ENCODE peak calls at places on chromosomes 13 and 19, in seven cellular contexts. N is H9, V is mesendoderm, T is IMR-90, R is neuronal stem cell, H is H1, J is trophoblast cell. F is an unnamed sample. For H3K4me1, the result is how much of the 10 kb centered on the place peaks cover.

GRCh38 chr13:22517544-22517943 is 663.2 kb upstream of the SGCG start:
- DNase-seq in N (no peak), V (peak), T (no peak), R (no peak), H (no peak), J (no peak), F (peak)

GRCh38 chr13:104976964-104977363 is 1558.5 kb downstream of the EFNB2 start:
- DNase-seq in N (no peak), V (no peak), T (no peak), R (no peak), H (no peak), J (no peak), F (no peak)

GRCh38 chr13:99367663-99368448 is 60.7 kb upstream of the GPR183 start:
- DNase-seq in N (no peak), V (peak), T (no peak), R (no peak), H (no peak), J (no peak), F (no peak)

GRCh38 chr19:18271433-18271841 is 2.8 kb downstream of the IQCN start:
- DNase-seq in N (no peak), V (no peak), T (no peak), R (no peak), H (no peak), J (peak), F (peak)

GRCh38 chr13:100040196-100040595 is 48.7 kb upstream of the PCCA start:
- DNase-seq in N (no peak), V (no peak), T (no peak), R (no peak), H (no peak), J (no peak), F (no peak)

GRCh38 chr13:102548811-102549210 is 48.0 kb upstream of the TPP2 start:
- DNase-seq in N (no peak), V (no peak), T (no peak), R (no peak), H (no peak), J (no peak), F (no peak)

GRCh38 chr19:2114218-2114617 is 17.5 kb downstream of the IZUMO4 start:
- DNase-seq in N (no peak), V (no peak), T (no peak), R (no peak), H (no peak), J (no peak), F (no peak)

GRCh38 chr13:107138468-107138867 is 570.5 kb upstream of the ARGLU1 start:
- DNase-seq in N (no peak), V (peak), T (no peak), R (no peak), H (no peak), J (no peak), F (no peak)

GRCh38 chr19:13149628-13150186 is 468 bp downstream of the STX10 start:
- DNase-seq in N (peak), V (no peak), T (no peak), R (peak), H (no peak), J (peak), F (peak)

GRCh38 chr13:109719962-109720646 is 66.3 kb downstream of the IRS2 start:
- DNase-seq in N (no peak), V (no peak), T (no peak), R (no peak), H (no peak), J (no peak), F (no peak)
- H3K4me1 ChIP-seq in N (under half), V (under half), T (under half), R (under half), H (under half), J (under half), F (under half)

GRCh38 chr13:29855784-29856183 is 5.4 kb upstream of the UBL3 start:
- DNase-seq in N (no peak), V (no peak), T (no peak), R (no peak), H (no peak), J (no peak), F (no peak)
- H2BK5ac ChIP-seq in N (no peak), V (no peak), T (no peak), R (no peak), H (no peak), J (peak), F (no peak)

GRCh38 chr19:51366050-51366998 is at the start of gene ETFB:
- DNase-seq in N (peak), V (peak), T (peak), R (peak), H (peak), J (peak), F (peak)

GRCh38 chr19:51366999-51367564 is 894 bp upstream of the ETFB start:
- DNase-seq in N (no peak), V (no peak), T (no peak), R (no peak), H (no peak), J (peak), F (no peak)

GRCh38 chr19:51364200-51365106 is 1.7 kb downstream of the ETFB start:
- DNase-seq in N (no peak), V (no peak), T (no peak), R (no peak), H (no peak), J (no peak), F (peak)

GRCh38 chr19:51367565-51368365 is 1.0 kb downstream of the CLDND2 start:
- DNase-seq in N (peak), V (peak), T (peak), R (peak), H (peak), J (peak), F (peak)

DNA sequence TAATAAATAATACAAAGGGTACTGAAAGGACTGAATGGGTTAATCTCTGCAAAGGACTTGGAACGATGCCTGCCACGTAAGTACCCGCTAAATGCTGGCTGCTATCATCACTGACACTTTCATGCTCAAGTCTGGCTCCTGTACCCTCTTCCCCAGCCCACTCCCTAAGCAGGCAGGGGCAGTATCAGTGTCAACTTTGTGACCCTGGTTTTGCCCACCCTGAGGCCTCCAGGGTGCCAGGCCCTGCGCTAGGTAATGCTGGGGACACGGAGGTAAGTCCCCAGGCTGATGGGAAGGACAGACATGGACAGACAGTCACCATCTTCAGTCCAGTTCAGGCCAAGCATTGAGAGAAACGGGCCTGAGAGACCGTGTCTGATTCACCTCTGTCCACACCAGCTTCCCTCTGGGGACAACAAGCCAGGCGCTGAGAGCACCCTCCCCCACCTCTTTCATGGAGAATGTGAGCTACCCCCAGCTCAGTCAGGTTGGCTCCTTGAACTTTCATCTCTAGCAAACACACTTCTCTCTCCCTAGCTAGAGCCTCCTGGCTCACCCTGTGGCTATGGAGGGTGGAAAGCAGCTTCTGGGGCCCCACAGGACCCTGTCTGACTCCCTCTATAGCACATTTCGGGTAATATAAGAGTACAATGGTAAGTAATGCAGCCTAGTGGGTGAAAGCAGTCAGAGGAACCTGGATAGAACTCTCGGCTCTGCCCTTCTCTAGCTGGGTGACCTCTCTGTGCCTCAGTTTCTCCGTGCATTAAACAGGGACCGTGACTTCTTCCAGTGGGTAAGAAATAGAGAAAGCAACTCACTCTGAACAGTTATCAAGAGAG is 758 bp downstream of the ETFB start:
- DNase-seq in N (no peak), V (no peak), T (peak), R (no peak), H (no peak), J (peak), F (peak)
- H2AK5ac ChIP-seq in N (no peak), V (no peak), T (peak), R (peak), H (no peak), J (peak), F (peak)

GRCh38 chr19:8578642-8579265 is 1.5 kb upstream of the MYO1F start:
- DNase-seq in N (peak), V (peak), T (peak), R (peak), H (peak), J (peak), F (peak)

GRCh38 chr19:8576273-8576993 is 809 bp downstream of the MYO1F start:
- DNase-seq in N (no peak), V (no peak), T (no peak), R (no peak), H (no peak), J (peak), F (no peak)

GRCh38 chr19:8577247-8577646 is at the start of gene MYO1F:
- DNase-seq in N (no peak), V (no peak), T (no peak), R (no peak), H (no peak), J (no peak), F (no peak)

GRCh38 chr19:8575467-8575997 is 1.7 kb downstream of the MYO1F start:
- DNase-seq in N (peak), V (peak), T (peak), R (no peak), H (no peak), J (peak), F (no peak)

DNA sequence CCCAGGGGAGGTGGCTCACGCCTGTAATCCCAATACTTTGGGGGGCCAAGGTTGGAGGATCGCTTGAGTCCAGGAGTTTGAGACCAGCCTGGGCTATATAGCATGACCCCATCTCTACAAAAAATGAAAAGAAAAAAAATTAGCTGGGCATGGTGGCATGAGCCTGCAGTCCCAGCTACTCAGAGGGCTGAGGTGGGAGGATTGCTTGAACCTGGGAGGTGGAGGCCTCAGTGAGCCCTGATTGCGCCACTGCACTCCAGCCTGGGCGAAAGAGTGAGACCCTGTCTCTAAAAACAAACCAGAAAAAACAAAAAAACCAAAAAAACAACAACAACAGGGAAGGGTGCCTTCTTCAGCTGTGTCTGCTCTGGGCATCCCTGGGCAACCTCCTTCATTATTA is 499 bp upstream of the MYO1F start:
- DNase-seq in N (no peak), V (no peak), T (no peak), R (no peak), H (no peak), J (no peak), F (no peak)
- H3K4me1 ChIP-seq in N (under half), V (under half), T (under half), R (under half), H (under half), J (under half), F (under half)

GRCh38 chr19:10678813-10679212 is 22.4 kb upstream of the QTRT1 start:
- DNase-seq in N (no peak), V (no peak), T (no peak), R (no peak), H (no peak), J (no peak), F (no peak)

GRCh38 chr19:10677796-10678195 is 23.4 kb upstream of the QTRT1 start:
- DNase-seq in N (no peak), V (no peak), T (no peak), R (no peak), H (no peak), J (no peak), F (no peak)

GRCh38 chr19:10681658-10682057 is 19.6 kb upstream of the QTRT1 start:
- DNase-seq in N (no peak), V (no peak), T (no peak), R (no peak), H (no peak), J (no peak), F (no peak)

GRCh38 chr19:10680545-10681135 is 20.6 kb upstream of the QTRT1 start:
- DNase-seq in N (no peak), V (no peak), T (no peak), R (no peak), H (no peak), J (no peak), F (no peak)

DNA sequence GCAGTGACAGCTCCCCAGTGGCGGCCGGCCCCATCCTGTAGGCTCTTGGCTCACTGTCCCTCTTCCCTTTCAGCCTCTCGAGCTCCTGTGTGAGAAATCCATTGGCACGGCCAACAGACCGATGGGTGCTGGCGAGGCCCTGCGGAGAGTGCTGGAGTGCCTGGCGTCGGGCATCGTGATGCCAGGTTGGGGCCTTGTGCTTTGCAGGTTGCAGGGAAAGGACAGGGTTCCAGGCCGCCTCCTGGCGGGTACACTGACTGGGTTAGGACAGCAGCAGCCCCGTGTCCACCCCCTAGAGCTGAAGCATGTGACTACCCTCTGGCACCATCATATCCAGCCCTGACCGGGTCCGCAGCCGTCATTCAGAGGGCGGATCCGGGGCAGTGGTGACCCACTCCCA is 21.5 kb upstream of the QTRT1 start:
- DNase-seq in N (no peak), V (no peak), T (no peak), R (no peak), H (no peak), J (no peak), F (no peak)
- H2BK5ac ChIP-seq in N (no peak), V (no peak), T (no peak), R (peak), H (no peak), J (no peak), F (no peak)

DNA sequence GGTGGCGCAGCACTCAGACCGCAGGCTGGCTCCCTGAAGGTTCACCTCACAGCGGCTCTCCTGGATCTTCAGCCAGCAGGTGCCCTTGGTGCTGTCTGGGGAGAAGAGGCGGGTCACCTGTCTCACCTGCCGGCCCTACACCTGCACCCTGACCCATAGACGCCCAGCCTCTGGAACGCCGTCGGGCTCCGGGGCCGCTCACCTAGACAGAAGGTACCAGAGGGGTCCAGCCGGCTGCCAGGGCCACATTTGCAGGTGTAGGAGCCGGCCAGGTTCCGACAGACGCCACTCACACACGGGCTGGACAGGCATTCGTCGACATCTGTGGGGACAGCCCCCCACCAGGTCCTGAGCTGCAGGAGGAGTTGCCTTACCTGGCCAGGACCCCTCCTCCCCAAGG is 22.9 kb downstream of the FBN3 start:
- DNase-seq in N (no peak), V (no peak), T (no peak), R (no peak), H (no peak), J (no peak), F (no peak)
- H2AK5ac ChIP-seq in N (no peak), V (no peak), T (no peak), R (no peak), H (no peak), J (no peak), F (no peak)